ENCODE peak calls at places on chromosomes 13 and 19, in seven cellular contexts. Z is T-cell; N is HS-27A; R is NCI-H774; B is breast epithelium; C is activated CD8-positive, alpha-beta memory T cell treated with anti-CD3 and anti-CD28 coated beads for 48 hours; F is NCI-H446 treated with DMSO at 0.1 percent for 48 hours. T is an unnamed sample.

GRCh38 chr19:40348961-40349507 is 539 bp downstream of the PLD3 start:
- DNase-seq in Z (no peak), N (peak; percentile 30), R (peak; percentile 9), B (no peak), C (no peak), F (peak; percentile 17), T (no peak)

GRCh38 chr13:114339779-114340534 is 25.7 kb downstream of the CHAMP1 start:
- DNase-seq in Z (peak; percentile 32), N (no peak), R (peak; percentile 84), B (no peak), C (peak; percentile 25), F (no peak), T (no peak)

GRCh38 chr13:20161275-20161950 is 561 bp upstream of the GJA3 start:
- DNase-seq in Z (peak; percentile 24), N (no peak), R (no peak), B (no peak), C (no peak), F (no peak), T (peak; percentile 82)

GRCh38 chr13:98751397-98752110 is 918 bp downstream of the SLC15A1 start:
- DNase-seq in Z (no peak), N (no peak), R (no peak), B (no peak), C (no peak), F (no peak), T (no peak)

GRCh38 chr13:32205426-32206096 is 109.6 kb downstream of the ZAR1L start:
- DNase-seq in Z (no peak), N (no peak), R (no peak), B (no peak), C (no peak), F (no peak), T (no peak)

GRCh38 chr13:98442391-98443230 is 134.3 kb downstream of the STK24 start:
- DNase-seq in Z (no peak), N (no peak), R (no peak), B (no peak), C (no peak), F (no peak), T (no peak)

GRCh38 chr19:10615429-10616023 is 9.8 kb upstream of the SLC44A2 start:
- DNase-seq in Z (no peak), N (no peak), R (no peak), B (no peak), C (no peak), F (no peak), T (no peak)

GRCh38 chr13:48402325-48402962 is 10.5 kb downstream of the LPAR6 start:
- DNase-seq in Z (no peak), N (no peak), R (no peak), B (no peak), C (no peak), F (no peak), T (no peak)

GRCh38 chr13:52739468-52740071 is at the start of gene CNMD:
- DNase-seq in Z (no peak), N (no peak), R (no peak), B (no peak), C (no peak), F (no peak), T (no peak)

GRCh38 chr13:43776680-43777079 is 10.1 kb downstream of the ENOX1 start:
- DNase-seq in Z (no peak), N (no peak), R (no peak), B (no peak), C (no peak), F (no peak), T (no peak)

GRCh38 chr13:97659602-97660001 is 225.6 kb downstream of the RAP2A start:
- DNase-seq in Z (no peak), N (no peak), R (no peak), B (no peak), C (no peak), F (no peak), T (no peak)

GRCh38 chr13:104086205-104086604 is 1020.0 kb upstream of the SLC10A2 start:
- DNase-seq in Z (no peak), N (no peak), R (no peak), B (no peak), C (no peak), F (no peak), T (no peak)

GRCh38 chr19:17172624-17173345 is 42.4 kb upstream of the USE1 start:
- DNase-seq in Z (no peak), N (no peak), R (no peak), B (no peak), C (no peak), F (no peak), T (no peak)

GRCh38 chr19:4575978-4576933 is 16.8 kb upstream of the SEMA6B start:
- DNase-seq in Z (peak; percentile 58), N (no peak), R (no peak), B (peak; percentile 66), C (peak; percentile 64), F (no peak), T (peak; percentile 63)